ENCODE peak calls at places on chromosome 2, in five cellular contexts. B is GM13977, G is substantia nigra, V is EL, Y is hypothalamus. W is an unnamed sample.

GRCh38 chr2:56654936-56655335 is 471.1 kb downstream of the CCDC85A start:
- DNase-seq in B (no peak), G (no peak), V (peak), Y (no peak), W (peak)

GRCh38 chr2:236607471-236608307 is 38.1 kb downstream of the ACKR3 start:
- DNase-seq in B (no peak), G (no peak), V (peak), Y (no peak), W (peak)

GRCh38 chr2:181131584-181131983 is 151.2 kb downstream of the UBE2E3 start:
- DNase-seq in B (no peak), G (no peak), V (no peak), Y (no peak), W (no peak)

GRCh38 chr2:120589782-120590608 is 145.7 kb upstream of the GLI2 start:
- DNase-seq in B (no peak), G (no peak), V (peak), Y (no peak), W (peak)

GRCh38 chr2:156400704-156401678 is 35.2 kb upstream of the GPD2 start:
- DNase-seq in B (peak), G (peak), V (peak), Y (peak), W (peak)

GRCh38 chr2:152038451-152038958 is 60.3 kb downstream of the CACNB4 start:
- DNase-seq in B (no peak), G (no peak), V (no peak), Y (no peak), W (no peak)

GRCh38 chr2:224646242-224646846 is 61.2 kb upstream of the CUL3 start:
- DNase-seq in B (peak), G (no peak), V (peak), Y (no peak), W (peak)

GRCh38 chr2:3287896-3288295 is 89.7 kb downstream of the EIPR1 start:
- DNase-seq in B (no peak), G (no peak), V (no peak), Y (no peak), W (no peak)

GRCh38 chr2:61175036-61175435 is 13.0 kb downstream of the C2orf74 start:
- DNase-seq in B (no peak), G (no peak), V (no peak), Y (no peak), W (no peak)

GRCh38 chr2:238128061-238129040 is 10.1 kb upstream of the KLHL30 start:
- DNase-seq in B (no peak), G (no peak), V (no peak), Y (no peak), W (peak)

W was measured in fibroblast of mammary gland.